ENCODE peak calls at places on chromosome X, in seven cellular contexts. E is hepatocyte, R is GM23338, Y is HCT116, T is PC-3, K is neural progenitor cell, L is MM.1S. F is an unnamed sample.

GRCh38 chrX:19343085-19343461 is 654 bp upstream of the PDHA1 start:
- DNase-seq in Y (no peak), L (no peak), K (peak), R (peak), E (no peak), T (no peak), F (no peak)

GRCh38 chrX:140434347-140434746 is 70.5 kb downstream of the SOX3 start:
- DNase-seq in R (no peak), E (no peak), Y (no peak), T (no peak), L (no peak), K (no peak), F (no peak)

GRCh38 chrX:38347136-38347535 is 5.3 kb upstream of the OTC start:
- DNase-seq in L (no peak), Y (no peak), T (peak), E (peak), R (peak), K (no peak), F (peak)

GRCh38 chrX:17735396-17735795 is 1.9 kb upstream of the SCML1 start:
- DNase-seq in E (no peak), K (no peak), T (no peak), Y (no peak), L (no peak), R (no peak), F (peak)

GRCh38 chrX:105375816-105376215 is 155.3 kb upstream of the TEX13A start:
- DNase-seq in E (no peak), T (no peak), Y (no peak), K (no peak), L (no peak), R (no peak), F (no peak)

GRCh38 chrX:16511776-16512400 is 138.1 kb upstream of the S100G start:
- DNase-seq in Y (no peak), R (no peak), L (no peak), K (no peak), E (peak), T (no peak), F (peak)

GRCh38 chrX:106802388-106803275 is at the start of gene TBC1D8B:
- DNase-seq in R (peak), K (peak), Y (peak), L (peak), T (peak), E (peak), F (peak)

GRCh38 chrX:102808336-102808735 is 87.8 kb downstream of the GPRASP3 start:
- DNase-seq in R (no peak), K (no peak), L (no peak), T (peak), Y (no peak), E (no peak), F (peak)

GRCh38 chrX:24154490-24155034 is 5.0 kb downstream of the ZFX start:
- DNase-seq in K (no peak), Y (no peak), R (no peak), L (no peak), E (no peak), T (no peak), F (peak)

GRCh38 chrX:81489987-81490386 is 288.1 kb downstream of the SH3BGRL start:
- DNase-seq in L (no peak), Y (no peak), K (no peak), E (no peak), R (peak), T (peak), F (peak)

GRCh38 chrX:75522565-75523411 is at the start of gene ZDHHC15:
- DNase-seq in Y (no peak), E (peak), L (no peak), K (peak), T (peak), R (peak), F (peak)

GRCh38 chrX:64151911-64152310 is 53.6 kb downstream of the AMER1 start:
- DNase-seq in R (no peak), K (no peak), T (no peak), L (no peak), Y (no peak), E (no peak), F (no peak)

GRCh38 chrX:49039598-49040375 is 3.4 kb downstream of the TFE3 start:
- DNase-seq in K (peak), E (peak), R (peak), T (peak), L (peak), Y (peak), F (peak)

GRCh38 chrX:46665232-46666162 is 91.9 kb downstream of the CHST7 start:
- DNase-seq in T (peak), L (no peak), E (no peak), Y (no peak), K (no peak), R (no peak), F (peak)

GRCh38 chrX:13131511-13132137 is 87.2 kb upstream of the FAM9C start:
- DNase-seq in T (no peak), R (peak), K (no peak), E (no peak), L (peak), Y (no peak), F (no peak)

GRCh38 chrX:27924261-27924660 is 57.0 kb downstream of the DCAF8L1 start:
- DNase-seq in E (no peak), K (no peak), T (peak), L (no peak), Y (no peak), R (no peak), F (no peak)

GRCh38 chrX:104742345-104742744 is 176.3 kb downstream of the IL1RAPL2 start:
- DNase-seq in E (no peak), T (peak), L (no peak), Y (no peak), R (no peak), K (no peak), F (no peak)

GRCh38 chrX:30900227-30900626 is 11.2 kb upstream of the TAB3 start:
- DNase-seq in L (no peak), Y (no peak), E (no peak), R (no peak), K (no peak), T (peak), F (peak)

GRCh38 chrX:131827935-131828334 is 195.2 kb upstream of the STK26 start:
- DNase-seq in E (no peak), Y (no peak), K (peak), R (peak), T (peak), L (peak), F (peak)

GRCh38 chrX:72340572-72340971 is 34.9 kb upstream of the CITED1 start:
- DNase-seq in T (no peak), R (no peak), Y (no peak), E (no peak), L (no peak), K (no peak), F (no peak)

GRCh38 chrX:119784747-119785446 is 6.5 kb downstream of the RPL39 start:
- DNase-seq in T (peak), Y (no peak), E (no peak), L (peak), K (peak), R (peak), F (peak)

GRCh38 chrX:101595739-101596419 is 21.9 kb downstream of the ARMCX6 start:
- DNase-seq in L (peak), K (peak), R (peak), E (peak), T (peak), Y (peak), F (peak)

GRCh38 chrX:40661489-40661888 is 14.1 kb upstream of the CXorf38 start:
- DNase-seq in T (no peak), R (no peak), Y (no peak), K (no peak), E (no peak), L (no peak), F (no peak)

GRCh38 chrX:20585782-20586181 is 319.1 kb upstream of the RPS6KA3 start:
- DNase-seq in Y (no peak), L (no peak), E (no peak), T (no peak), K (no peak), R (no peak), F (peak)

GRCh38 chrX:2628751-2629315 is 62.3 kb upstream of the CD99 start:
- DNase-seq in R (no peak), E (no peak), Y (no peak), L (no peak), K (no peak), T (no peak), F (no peak)

GRCh38 chrX:123171781-123172180 is 12.3 kb upstream of the GRIA3 start:
- DNase-seq in L (no peak), K (no peak), E (no peak), R (no peak), Y (no peak), T (no peak), F (peak)

GRCh38 chrX:15404712-15405111 is 20.5 kb upstream of the VEGFD start:
- DNase-seq in L (no peak), T (no peak), R (no peak), Y (no peak), E (peak), K (no peak), F (peak)

GRCh38 chrX:136176399-136176825 is 29.1 kb downstream of the FHL1 start:
- DNase-seq in R (no peak), Y (no peak), L (no peak), T (peak), K (no peak), E (peak), F (peak)

GRCh38 chrX:65924938-65925507 is 114.9 kb downstream of the VSIG4 start:
- DNase-seq in K (no peak), R (no peak), E (no peak), T (peak), L (no peak), Y (no peak), F (no peak)

GRCh38 chrX:16826207-16826606 is 39.9 kb downstream of the TXLNG start:
- DNase-seq in E (peak), R (no peak), T (peak), Y (no peak), L (peak), K (peak), F (peak)

GRCh38 chrX:121733514-121733913 is 686.1 kb downstream of the GLUD2 start:
- DNase-seq in R (no peak), T (peak), L (no peak), E (no peak), Y (no peak), K (no peak), F (peak)

GRCh38 chrX:17024896-17025295 is 78.4 kb downstream of the REPS2 start:
- DNase-seq in E (peak), K (no peak), L (no peak), Y (no peak), T (no peak), R (peak), F (no peak)

GRCh38 chrX:134374294-134374693 is 85.7 kb upstream of the HPRT1 start:
- DNase-seq in L (peak), R (no peak), T (peak), Y (no peak), E (no peak), K (no peak), F (peak)
- TF ChIP-seq EZH2phosphoT487 in L (no peak), R (no peak), T (no peak), Y (no peak), E (no peak), K (no peak), F (no peak)

DNA sequence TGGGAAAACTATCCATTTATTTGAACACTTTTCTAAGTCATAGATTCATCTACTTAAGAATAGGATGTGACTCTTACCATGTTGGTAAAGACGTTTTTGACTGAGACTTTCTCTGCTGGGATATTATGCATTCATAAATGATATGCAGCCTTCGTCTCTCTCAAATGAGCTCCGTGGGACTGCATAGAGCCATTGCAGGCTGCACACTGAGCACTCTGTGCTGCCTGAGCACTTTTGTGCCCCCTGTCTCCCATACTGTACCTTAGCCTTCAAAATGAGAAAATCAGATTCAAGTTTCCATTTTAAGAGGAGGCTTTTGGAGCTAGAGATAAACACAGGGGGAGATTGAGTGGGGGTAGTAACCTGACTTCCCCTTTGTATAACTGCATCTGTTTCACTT is 433.6 kb downstream of the ZIC3 start:
- DNase-seq in T (no peak), L (no peak), K (no peak), E (no peak), Y (no peak), R (no peak), F (no peak)
- H3K4me2 ChIP-seq in T (no peak), L (no peak), K (no peak), E (no peak), Y (no peak), R (peak), F (no peak)

GRCh38 chrX:638482-639131 is 8.0 kb downstream of the SHOX start:
- DNase-seq in T (no peak), E (no peak), R (peak), Y (no peak), K (peak), L (no peak), F (no peak)

GRCh38 chrX:639151-639550 is 8.6 kb downstream of the SHOX start:
- DNase-seq in Y (no peak), L (no peak), T (no peak), R (no peak), K (peak), E (no peak), F (no peak)

GRCh38 chrX:636971-637659 is 6.5 kb downstream of the SHOX start:
- DNase-seq in L (no peak), Y (no peak), R (peak), K (peak), E (no peak), T (no peak), F (no peak)

GRCh38 chrX:635428-636192 is 5.0 kb downstream of the SHOX start:
- DNase-seq in K (peak), Y (no peak), E (no peak), R (peak), T (no peak), L (no peak), F (no peak)

GRCh38 chrX:637660-638481 is 7.3 kb downstream of the SHOX start:
- DNase-seq in T (no peak), R (no peak), K (peak), L (no peak), Y (no peak), E (no peak), F (no peak)
- TF ChIP-seq EZH2 in T (peak), R (peak), K (peak), L (no peak), Y (no peak), E (peak), F (no peak)

GRCh38 chrX:113400193-113400704 is 559.6 kb upstream of the AMOT start:
- DNase-seq in T (peak), E (peak), Y (peak), R (peak), L (no peak), K (peak), F (peak)
- TF ChIP-seq EZH2phosphoT487 in T (no peak), E (no peak), Y (no peak), R (no peak), L (no peak), K (no peak), F (no peak)

DNA sequence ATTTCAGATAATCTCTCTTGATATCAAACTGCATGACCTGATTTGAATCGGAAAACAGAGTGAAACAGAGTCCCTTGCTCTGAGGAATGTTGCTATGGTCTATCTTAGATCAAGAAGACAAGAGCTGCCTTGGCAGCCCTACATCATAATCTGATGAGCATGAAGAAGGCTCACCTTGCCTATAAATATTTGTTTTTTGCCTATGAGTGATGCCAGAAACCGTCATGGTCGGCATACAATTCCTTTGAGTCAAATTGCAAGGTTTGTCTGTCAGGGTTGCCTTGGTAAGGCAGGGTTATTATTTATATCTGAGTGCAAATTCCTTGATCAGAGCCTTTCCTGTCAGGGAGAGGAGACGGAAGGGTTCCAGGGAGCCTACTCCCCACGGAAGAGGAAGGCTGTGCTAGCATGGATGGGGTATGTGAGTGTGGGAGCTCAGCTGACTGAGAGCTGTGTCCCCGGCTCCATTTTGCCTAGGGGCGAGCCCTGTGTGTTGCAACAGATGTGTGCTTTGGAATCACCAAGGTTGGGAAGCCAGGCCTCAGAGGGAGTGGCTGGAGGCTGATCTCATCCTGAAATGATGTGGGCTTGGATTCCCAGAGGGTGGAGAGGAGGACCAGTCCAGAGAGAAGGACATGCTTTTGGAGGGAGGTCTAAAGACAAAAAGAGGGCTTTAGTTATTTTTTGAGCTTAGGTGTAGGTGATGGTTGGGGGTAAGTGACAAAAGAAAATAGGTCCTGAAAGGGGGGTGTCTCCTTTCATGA is 43.6 kb downstream of the RTL9 start:
- DNase-seq in T (peak), L (no peak), K (no peak), E (peak), Y (no peak), R (peak), F (peak)
- H3K4me2 ChIP-seq in T (peak), L (no peak), K (no peak), E (no peak), Y (no peak), R (no peak), F (peak)

GRCh38 chrX:50470103-50471031 is at the start of gene DGKK:
- DNase-seq in T (no peak), K (peak), Y (no peak), R (peak), L (no peak), E (peak), F (peak)
- TF ChIP-seq EZH2 in T (no peak), K (peak), Y (no peak), R (peak), L (no peak), E (no peak), F (no peak)

GRCh38 chrX:150683536-150684146 is 9.6 kb upstream of the MTMR1 start:
- DNase-seq in T (peak), L (peak), E (peak), K (peak), R (peak), Y (peak), F (peak)
- TF ChIP-seq EZH2phosphoT487 in T (no peak), L (no peak), E (no peak), K (no peak), R (no peak), Y (no peak), F (no peak)